ENCODE peak calls at places on chromosomes 13 and 19, in five cellular contexts. B is trophoblast cell, J is NT2/D1, X is sigmoid colon, M is mesendoderm. H is an unnamed sample.

GRCh38 chr13:97327521-97328221 is 105.5 kb downstream of the MBNL2 start:
- DNase-seq in B (no peak), J (no peak), X (no peak), M (no peak), H (no peak)

GRCh38 chr13:64538711-64539110 is 2691.4 kb downstream of the PCDH9 start:
- DNase-seq in B (no peak), J (no peak), X (no peak), M (no peak), H (no peak)

GRCh38 chr13:39531646-39532045 is 71.3 kb downstream of the LHFPL6 start:
- DNase-seq in B (peak), J (no peak), X (no peak), M (no peak), H (no peak)

GRCh38 chr13:109654341-109655205 is 131.8 kb downstream of the IRS2 start:
- DNase-seq in B (peak), J (no peak), X (no peak), M (no peak), H (no peak)

GRCh38 chr13:74871671-74872070 is 610.3 kb downstream of the TBC1D4 start:
- DNase-seq in B (no peak), J (no peak), X (no peak), M (no peak), H (no peak)

GRCh38 chr13:57588639-57589038 is 42.9 kb upstream of the PCDH17 start:
- DNase-seq in B (no peak), J (no peak), X (no peak), M (no peak), H (no peak)

GRCh38 chr13:81987159-81987558 is 1646.2 kb upstream of the SPRY2 start:
- DNase-seq in B (no peak), J (peak), X (no peak), M (peak), H (no peak)

GRCh38 chr19:35843676-35844481 is 8.4 kb downstream of the NPHS1 start:
- DNase-seq in B (no peak), J (no peak), X (no peak), M (peak), H (peak)

GRCh38 chr13:42577538-42577937 is 3.6 kb downstream of the TNFSF11 start:
- DNase-seq in B (no peak), J (no peak), X (no peak), M (no peak), H (no peak)

GRCh38 chr19:33868821-33869412 is 72.2 kb downstream of the KCTD15 start:
- DNase-seq in B (no peak), J (no peak), X (peak), M (peak), H (no peak)

GRCh38 chr19:16754207-16754806 is 34.7 kb downstream of the NWD1 start:
- DNase-seq in B (no peak), J (no peak), X (no peak), M (no peak), H (no peak)

GRCh38 chr19:7731218-7731595 is 703 bp downstream of the CLEC4G start:
- DNase-seq in B (no peak), J (no peak), X (no peak), M (no peak), H (no peak)

GRCh38 chr19:23917856-23918255 is 3.2 kb downstream of the ZNF726 start:
- DNase-seq in B (peak), J (no peak), X (no peak), M (peak), H (no peak)

GRCh38 chr13:85538957-85539356 is 260.3 kb downstream of the SLITRK6 start:
- DNase-seq in B (no peak), J (no peak), X (no peak), M (no peak), H (no peak)

GRCh38 chr19:11125994-11126685 is 29.4 kb downstream of the SPC24 start:
- DNase-seq in B (peak), J (peak), X (peak), M (peak), H (peak)

GRCh38 chr19:15419413-15420025 is 731 bp upstream of the AKAP8L start:
- DNase-seq in B (no peak), J (no peak), X (no peak), M (no peak), H (no peak)

GRCh38 chr19:35146746-35147466 is 3.9 kb downstream of the FXYD7 start:
- DNase-seq in B (no peak), J (no peak), X (no peak), M (no peak), H (no peak)

GRCh38 chr13:114035583-114036501 is 62.0 kb upstream of the C13orf46 start:
- DNase-seq in B (peak), J (no peak), X (no peak), M (no peak), H (no peak)

GRCh38 chr13:114032121-114032799 is 58.4 kb upstream of the C13orf46 start:
- DNase-seq in B (no peak), J (peak), X (no peak), M (peak), H (no peak)

GRCh38 chr13:114033541-114034315 is 59.9 kb upstream of the C13orf46 start:
- DNase-seq in B (no peak), J (no peak), X (no peak), M (no peak), H (no peak)

GRCh38 chr13:114035186-114035582 is 61.3 kb upstream of the C13orf46 start:
- DNase-seq in B (no peak), J (no peak), X (no peak), M (no peak), H (no peak)

GRCh38 chr13:114034481-114034891 is 60.6 kb upstream of the C13orf46 start:
- DNase-seq in B (no peak), J (no peak), X (no peak), M (no peak), H (no peak)
- H3K4me3 ChIP-seq in B (no peak), J (no peak), X (no peak), M (no peak), H (no peak)

GRCh38 chr13:106535552-106536243 is at the start of gene EFNB2:
- DNase-seq in B (peak), J (peak), X (peak), M (peak), H (peak)

GRCh38 chr13:106533101-106533939 is 2.1 kb downstream of the EFNB2 start:
- DNase-seq in B (peak), J (no peak), X (peak), M (peak), H (peak)

GRCh38 chr13:106532111-106532929 is 3.1 kb downstream of the EFNB2 start:
- DNase-seq in B (no peak), J (no peak), X (no peak), M (peak), H (no peak)

GRCh38 chr13:106534844-106535551 is 464 bp downstream of the EFNB2 start:
- DNase-seq in B (peak), J (no peak), X (peak), M (peak), H (peak)

DNA sequence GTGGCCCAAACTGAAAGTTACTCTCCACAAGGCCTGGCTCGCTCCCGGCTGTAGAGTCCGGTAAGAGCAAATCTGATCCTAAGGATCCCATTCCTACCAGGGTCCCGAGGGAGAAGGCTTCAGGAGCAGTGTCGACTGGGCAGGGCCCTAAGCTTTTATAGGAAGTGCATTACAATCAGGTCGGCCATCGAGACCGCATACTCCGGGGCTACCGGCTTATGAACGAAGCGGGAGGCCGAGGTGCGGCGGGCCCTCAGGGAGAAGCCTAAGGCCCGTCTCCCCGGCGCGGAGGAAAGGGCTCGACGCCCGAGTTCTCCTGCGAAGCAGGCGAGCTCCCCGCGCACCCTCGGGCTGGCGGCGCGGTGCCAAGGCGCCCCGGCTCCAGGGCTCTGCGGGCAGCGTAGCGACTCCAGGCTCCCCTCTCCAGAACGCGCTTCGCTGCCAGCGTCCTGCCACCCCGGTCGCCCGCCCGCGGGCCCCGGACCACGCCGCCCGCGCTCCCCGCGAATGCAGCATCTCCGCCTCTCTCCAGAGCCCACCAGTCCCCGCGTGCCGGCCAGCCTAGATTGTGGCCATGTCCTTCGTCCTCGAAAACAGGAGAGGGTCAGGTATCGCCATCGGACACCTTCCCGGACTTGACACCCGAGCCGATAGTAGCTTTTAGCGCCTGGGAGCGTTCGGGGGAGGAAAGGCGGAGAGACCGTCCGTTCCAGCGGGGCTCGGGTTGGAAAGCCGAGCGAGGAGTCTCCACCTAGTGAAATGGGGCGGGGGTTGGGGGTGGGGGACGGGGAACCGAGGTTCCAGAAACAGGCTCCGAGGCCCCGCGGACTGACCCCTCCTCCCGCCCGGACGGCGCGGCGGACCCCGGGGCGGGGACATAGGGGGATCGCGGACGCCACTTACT is 1.3 kb downstream of the EFNB2 start:
- DNase-seq in B (peak), J (no peak), X (peak), M (peak), H (peak)
- H3K4me3 ChIP-seq in B (peak), J (peak), X (peak), M (peak), H (peak)

DNA sequence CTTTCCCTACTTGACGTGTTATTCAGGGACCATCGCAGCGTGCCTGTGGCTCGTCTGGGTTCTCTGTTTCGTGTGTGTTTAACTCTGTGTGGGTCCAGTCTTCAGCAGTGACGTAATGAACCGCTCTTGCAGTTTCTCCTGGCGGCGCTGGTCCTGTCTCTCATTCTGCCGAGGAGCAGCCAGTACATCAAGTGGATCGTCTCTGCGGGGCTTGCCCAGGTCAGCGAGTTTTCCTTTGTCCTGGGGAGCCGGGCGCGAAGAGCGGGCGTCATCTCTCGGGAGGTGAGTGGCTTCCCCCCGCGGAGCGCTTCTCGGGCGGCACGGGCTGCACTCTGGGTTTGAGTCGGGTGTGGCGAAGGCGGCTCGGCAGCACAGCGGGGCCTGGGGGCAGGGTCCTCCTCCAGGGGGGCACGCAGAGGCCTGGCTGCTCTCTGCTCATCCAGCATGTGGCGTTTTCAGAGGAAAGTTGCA is 36.3 kb upstream of the TFDP1 start:
- DNase-seq in B (peak), J (no peak), X (no peak), M (no peak), H (no peak)
- H3K4me3 ChIP-seq in B (no peak), J (no peak), X (no peak), M (no peak), H (no peak)

GRCh38 chr19:45676851-45677263 is 8.8 kb downstream of the GIPR start:
- DNase-seq in B (peak), J (no peak), X (no peak), M (peak), H (peak)

GRCh38 chr19:45682117-45682516 is 9.6 kb downstream of the SNRPD2 start:
- DNase-seq in B (no peak), J (no peak), X (no peak), M (no peak), H (no peak)

GRCh38 chr19:45681391-45682015 is 10.2 kb downstream of the SNRPD2 start:
- DNase-seq in B (peak), J (peak), X (peak), M (peak), H (peak)

GRCh38 chr19:45682908-45683307 is 8.8 kb downstream of the SNRPD2 start:
- DNase-seq in B (no peak), J (no peak), X (no peak), M (no peak), H (no peak)

DNA sequence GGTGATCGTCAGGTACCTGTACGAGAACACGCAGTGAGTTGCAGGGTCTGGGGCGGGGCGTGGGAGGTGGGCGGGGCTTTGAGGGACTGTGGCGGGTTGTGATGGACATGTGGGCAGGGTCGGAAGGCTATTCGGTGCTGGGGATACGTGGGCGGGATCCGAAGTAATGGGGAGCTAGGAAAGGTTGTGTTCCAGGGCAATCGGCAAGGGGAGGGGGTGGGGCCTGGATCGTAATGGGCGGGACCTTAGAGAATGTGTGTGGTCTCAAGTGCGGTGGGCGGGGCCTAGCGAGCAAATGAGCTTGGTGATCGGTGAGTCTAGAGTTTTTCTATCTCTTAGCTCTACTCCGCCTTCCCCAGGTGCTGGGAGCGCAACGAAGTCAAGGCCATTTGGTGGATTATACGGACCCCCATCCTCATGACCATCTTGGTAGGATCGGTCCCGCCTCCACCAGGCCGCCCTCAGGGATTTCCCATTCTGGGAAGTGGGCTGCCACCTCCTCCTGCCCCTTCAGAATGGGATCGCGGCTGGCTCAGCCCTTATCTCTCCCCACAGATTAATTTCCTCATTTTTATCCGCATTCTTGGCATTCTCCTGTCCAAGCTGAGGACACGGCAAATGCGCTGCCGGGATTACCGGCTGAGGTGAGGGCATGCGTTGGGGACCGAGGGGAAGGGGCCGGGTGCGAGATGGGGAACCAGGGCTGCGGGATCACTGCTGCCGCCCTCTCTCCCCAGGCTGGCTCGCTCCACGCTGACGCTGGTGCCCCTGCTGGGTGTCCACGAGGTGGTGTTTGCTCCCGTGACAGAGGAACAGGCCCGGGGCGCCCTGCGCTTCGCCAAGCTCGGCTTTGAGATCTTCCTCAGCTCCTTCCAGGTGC is 9.6 kb downstream of the GIPR start:
- DNase-seq in B (peak), J (peak), X (no peak), M (peak), H (peak)
- H3K4me3 ChIP-seq in B (peak), J (peak), X (no peak), M (peak), H (peak)

DNA sequence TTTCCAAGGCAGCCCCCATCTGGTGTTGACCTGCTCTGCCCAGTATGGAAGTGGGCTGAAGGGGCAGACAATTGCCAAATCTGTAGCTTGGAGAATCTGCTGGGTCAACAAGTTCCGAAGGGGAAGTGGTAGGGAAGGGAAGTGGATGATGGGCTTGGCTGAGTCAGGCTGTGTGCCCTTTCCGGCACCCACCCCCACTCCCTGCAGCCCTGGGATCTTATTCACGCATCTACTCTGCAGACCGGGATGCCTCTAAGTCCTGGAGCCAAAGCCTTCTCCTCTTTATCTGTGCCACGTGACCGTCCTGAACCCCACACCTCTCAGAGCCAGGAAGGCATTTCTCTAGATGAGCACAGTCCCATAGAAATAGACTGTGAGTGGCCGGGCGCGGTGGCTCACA is 7.5 kb upstream of the C5AR2 start:
- DNase-seq in B (no peak), J (no peak), X (peak), M (no peak), H (no peak)
- H3K4me3 ChIP-seq in B (no peak), J (no peak), X (no peak), M (no peak), H (no peak)

GRCh38 chr19:1672038-1672768 is 19.8 kb upstream of the TCF3 start:
- DNase-seq in B (peak), J (no peak), X (no peak), M (no peak), H (peak)
- H3K4me3 ChIP-seq in B (no peak), J (peak), X (no peak), M (no peak), H (peak)

GRCh38 chr13:38002596-38002995 is 133.0 kb upstream of the TRPC4 start:
- DNase-seq in B (no peak), J (no peak), X (no peak), M (no peak), H (no peak)
- H3K4me3 ChIP-seq in B (no peak), J (no peak), X (no peak), M (no peak), H (no peak)

DNA sequence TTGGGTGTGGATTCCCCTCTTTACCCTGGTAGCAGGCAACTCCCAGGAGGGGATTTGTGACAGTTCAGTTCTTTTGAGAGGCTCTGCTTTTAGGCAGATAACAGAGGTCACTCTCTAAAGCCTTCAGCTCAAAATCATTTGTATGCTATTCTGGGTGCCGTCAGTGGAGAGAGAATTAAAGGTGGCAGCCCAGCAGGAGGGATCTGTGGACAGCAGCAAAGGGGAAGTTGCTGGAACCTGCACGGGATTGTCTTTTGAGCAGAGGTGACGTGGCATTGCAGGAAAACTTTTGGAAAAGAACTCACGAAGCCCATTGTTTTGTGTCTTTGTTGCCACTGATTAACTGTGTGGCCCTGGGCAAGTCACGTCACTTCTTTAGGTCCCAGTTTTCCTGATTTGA is 62.4 kb upstream of the C1QTNF9 start:
- DNase-seq in B (no peak), J (no peak), X (no peak), M (peak), H (no peak)
- H3K4me3 ChIP-seq in B (no peak), J (no peak), X (no peak), M (no peak), H (no peak)

H was measured in GM12865.